ENCODE peak calls at places on chromosomes 3 and 15, in six cellular contexts. X is AG04450, Q is thoracic aorta, W is OCI-LY7, F is IMR-90, P is lower lobe of right lung. A is an unnamed sample.

GRCh38 chr15:90598053-90598577 is 68.4 kb downstream of the CRTC3 start:
- DNase-seq in F (no peak), W (peak; percentile 57), P (peak; percentile 70), Q (no peak), X (no peak), A (no peak)

GRCh38 chr15:72099155-72099554 is 18.8 kb downstream of the MYO9A start:
- DNase-seq in Q (no peak), P (no peak), X (no peak), W (no peak), F (no peak), A (no peak)

GRCh38 chr15:61339526-61339925 is 110.4 kb upstream of the RORA start:
- DNase-seq in Q (no peak), P (no peak), W (no peak), F (no peak), X (no peak), A (no peak)

GRCh38 chr3:120170223-120170622 is 76.0 kb upstream of the GSK3B start:
- DNase-seq in Q (no peak), X (no peak), F (peak; percentile 85), P (no peak), W (no peak), A (no peak)

GRCh38 chr3:82347585-82347984 is 586.1 kb upstream of the GBE1 start:
- DNase-seq in P (no peak), X (no peak), W (no peak), F (no peak), Q (no peak), A (no peak)

GRCh38 chr3:154931484-154931883 is 148.6 kb upstream of the MME start:
- DNase-seq in F (peak; percentile 79), P (no peak), X (peak; percentile 30), W (no peak), Q (no peak), A (no peak)

GRCh38 chr3:125381743-125382142 is 6.6 kb upstream of the ZNF148 start:
- DNase-seq in Q (no peak), W (peak; percentile 47), F (peak; percentile 81), X (no peak), P (no peak), A (no peak)

GRCh38 chr15:56323435-56323834 is 41.8 kb upstream of the TEX9 start:
- DNase-seq in F (no peak), W (no peak), X (no peak), P (no peak), Q (no peak), A (no peak)

GRCh38 chr15:47541587-47541986 is 175.7 kb upstream of the SEMA6D start:
- DNase-seq in W (no peak), P (no peak), Q (no peak), F (no peak), X (no peak), A (no peak)

GRCh38 chr15:85543741-85544155 is 163.3 kb downstream of the AKAP13 start:
- DNase-seq in W (no peak), Q (no peak), F (no peak), X (no peak), P (peak; percentile 90), A (peak; percentile 88)

GRCh38 chr15:98875309-98875708 is 132.3 kb downstream of the PGPEP1L start:
- DNase-seq in X (no peak), P (no peak), Q (no peak), W (no peak), F (peak; percentile 33), A (no peak)

GRCh38 chr15:82647835-82648256 is 683 bp upstream of the CPEB1 start:
- DNase-seq in P (peak; percentile 49), F (no peak), W (no peak), Q (no peak), X (no peak), A (no peak)

GRCh38 chr15:48634934-48635333 is 10.6 kb downstream of the FBN1 start:
- DNase-seq in W (no peak), P (no peak), F (peak; percentile 76), X (no peak), Q (no peak), A (no peak)

GRCh38 chr15:22258402-22259150 is 178.2 kb downstream of the OR4M2 start:
- DNase-seq in X (no peak), Q (no peak), P (no peak), F (no peak), W (no peak), A (no peak)

GRCh38 chr15:84747423-84748273 is 744 bp upstream of the ZNF592 start:
- DNase-seq in P (peak; percentile 91), W (peak; percentile 84), X (no peak), Q (peak; percentile 32), F (peak; percentile 60), A (peak; percentile 95)

GRCh38 chr3:58177747-58178527 is 32.8 kb downstream of the DNASE1L3 start:
- DNase-seq in F (peak; percentile 69), X (peak; percentile 48), W (peak; percentile 85), Q (peak; percentile 59), P (peak; percentile 91), A (peak; percentile 91)

GRCh38 chr15:65060641-65061397 is 7.0 kb downstream of the RASL12 start:
- DNase-seq in P (no peak), X (no peak), Q (no peak), W (no peak), F (no peak), A (no peak)

GRCh38 chr3:183324083-183324482 is 71.0 kb downstream of the B3GNT5 start:
- DNase-seq in P (no peak), F (no peak), W (no peak), Q (no peak), X (no peak), A (no peak)

GRCh38 chr3:122520861-122521260 is 6.1 kb upstream of the KPNA1 start:
- DNase-seq in X (no peak), P (no peak), F (peak; percentile 73), W (no peak), Q (no peak), A (no peak)

DNA sequence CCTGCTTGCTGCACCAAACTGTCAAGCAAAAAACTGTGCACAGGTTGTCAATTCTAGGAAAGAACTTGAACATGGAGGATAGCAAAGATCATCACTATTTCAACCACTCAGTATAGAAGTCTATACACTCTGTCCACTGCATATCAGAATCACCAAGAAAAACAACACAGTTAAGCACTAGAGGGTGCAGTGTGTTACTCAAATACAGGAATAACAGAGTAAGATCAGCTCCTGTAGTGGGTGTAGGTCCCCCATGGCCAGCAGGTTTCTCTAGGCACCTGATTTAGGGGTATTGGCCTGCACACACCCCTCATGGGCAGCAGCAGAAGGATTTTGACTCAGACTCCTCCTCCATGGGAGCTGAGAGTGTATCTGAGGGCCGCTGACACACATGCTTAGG is 464.1 kb downstream of the EPHA6 start:
- DNase-seq in W (no peak), X (no peak), Q (no peak), F (no peak), P (no peak), A (no peak)
- H3K4me3 ChIP-seq in W (no peak overlapping the region), X (no peak overlapping the region), Q (no peak overlapping the region), F (no peak overlapping the region), P (no peak overlapping the region), A (no peak overlapping the region)

DNA sequence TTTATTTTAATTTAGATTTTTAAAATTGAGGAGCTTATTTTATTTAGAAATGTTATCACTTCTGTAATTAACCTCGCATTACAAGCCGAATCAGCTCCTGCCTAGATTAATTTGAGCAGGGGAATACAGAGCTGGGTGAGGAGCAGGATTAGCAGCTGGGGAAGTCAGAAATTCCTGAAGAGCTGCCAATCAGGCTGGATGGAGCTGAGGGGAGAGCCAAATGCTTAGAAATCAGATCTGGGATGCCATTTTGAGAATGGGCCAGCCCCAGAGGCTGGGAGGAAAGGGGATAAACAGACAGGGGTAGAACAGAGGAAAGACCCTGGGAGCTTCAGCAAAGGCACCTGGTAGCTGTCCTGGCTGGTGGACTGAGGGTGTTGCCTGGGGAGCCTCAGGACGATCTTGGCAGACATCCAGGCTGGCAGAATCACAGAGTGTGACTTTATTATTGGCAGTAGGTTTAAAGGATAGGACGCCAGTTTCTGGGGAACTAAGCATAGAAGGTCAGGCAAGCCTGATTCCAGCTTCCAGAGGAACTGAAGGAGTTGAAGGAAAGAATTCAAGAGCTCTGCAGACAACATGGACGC is 97.8 kb downstream of the SQOR start:
- DNase-seq in X (no peak), P (no peak), W (no peak), F (no peak), Q (no peak), A (no peak)
- H3K27ac ChIP-seq in X (no peak overlapping the region), P (no peak overlapping the region), W (peak overlapping the region; percentile 99), F (no peak overlapping the region), Q (no peak overlapping the region), A (no peak overlapping the region)

GRCh38 chr3:64224826-64225606 is at the start of gene PRICKLE2:
- DNase-seq in F (peak; percentile 96), P (peak; percentile 46), X (peak; percentile 60), W (peak; percentile 92), Q (peak; percentile 75), A (peak; percentile 50)
- TF ChIP-seq CTCF in F (peak; percentile 49), P (no peak), X (no peak), W (peak; percentile 67), Q (peak; percentile 36), A (no peak)

GRCh38 chr15:57423599-57424140 is 47.4 kb downstream of the CGNL1 start:
- DNase-seq in F (no peak), P (no peak), W (no peak), Q (no peak), X (no peak), A (no peak)

GRCh38 chr15:57419335-57419734 is 43.0 kb downstream of the CGNL1 start:
- DNase-seq in P (no peak), X (no peak), Q (no peak), F (no peak), W (no peak), A (no peak)

GRCh38 chr15:57422113-57422754 is 45.9 kb downstream of the CGNL1 start:
- DNase-seq in Q (no peak), P (no peak), F (no peak), X (no peak), W (no peak), A (no peak)

GRCh38 chr15:57421110-57421509 is 44.8 kb downstream of the CGNL1 start:
- DNase-seq in F (no peak), P (no peak), W (no peak), Q (no peak), X (no peak), A (no peak)

DNA sequence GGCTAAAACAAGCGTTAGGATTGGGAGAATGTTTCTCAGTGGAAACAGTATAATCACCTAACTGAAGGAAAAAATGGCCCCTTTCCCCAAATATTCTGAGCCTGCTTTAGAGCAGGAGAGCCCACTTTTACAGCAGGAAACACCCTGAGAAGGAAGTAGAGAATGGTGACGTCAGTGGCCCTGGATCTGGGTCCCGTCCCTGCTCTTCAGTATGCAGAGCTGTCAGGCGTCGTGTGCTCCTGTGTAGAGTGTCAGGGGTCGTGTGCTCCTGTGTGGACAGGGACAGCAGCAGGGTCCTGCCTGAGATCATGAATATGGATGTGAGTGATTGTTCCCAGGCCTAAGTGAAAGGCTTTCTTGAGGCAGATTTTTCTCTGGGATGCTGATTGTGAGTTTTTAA is 45.2 kb downstream of the CGNL1 start:
- DNase-seq in X (no peak), W (no peak), Q (no peak), P (no peak), F (no peak), A (no peak)
- H3K4me3 ChIP-seq in X (no peak overlapping the region), W (no peak overlapping the region), Q (no peak overlapping the region), P (no peak overlapping the region), F (no peak overlapping the region), A (no peak overlapping the region)

GRCh38 chr15:88255496-88256171 is 905 bp downstream of the NTRK3 start:
- DNase-seq in P (no peak), X (no peak), W (no peak), Q (no peak), F (peak; percentile 20), A (no peak)
- H3K27ac ChIP-seq in P (no peak overlapping the region), X (no peak overlapping the region), W (no peak overlapping the region), Q (peak overlapping the region; percentile 76), F (no peak overlapping the region), A (no peak overlapping the region)

GRCh38 chr3:133578548-133579191 is 5.2 kb downstream of the CDV3 start:
- DNase-seq in Q (no peak), F (peak; percentile 55), X (no peak), P (no peak), W (peak; percentile 23), A (no peak)
- TF ChIP-seq CTCF in Q (peak; percentile 45), F (peak; percentile 63), X (peak; percentile 76), P (peak; percentile 48), W (peak; percentile 88), A (peak; percentile 40)

A was measured in left lung.